ENCODE peak calls at places on chromosomes 16 and 17, in nine cellular contexts. J, H, M, K, R, P, D, Y and U are unnamed samples.
A peak's percentile ranks its signal among the peaks of the same experiment; 100 is the strongest.

GRCh38 chr16:1019234-1019933 is 37.8 kb downstream of the SOX8 start:
- DNase-seq in J (no peak), H (no peak), M (peak; percentile 92), K (no peak), R (no peak), P (no peak), D (no peak), Y (no peak), U (no peak)

GRCh38 chr16:79257958-79258490 is 342.5 kb downstream of the MAF start:
- DNase-seq in J (no peak), H (no peak), M (no peak), K (peak; percentile 21), R (no peak), P (no peak), D (no peak), Y (no peak), U (no peak)

GRCh38 chr17:31251075-31251474 is 46.0 kb downstream of the OMG start:
- DNase-seq in J (no peak), H (no peak), M (no peak), K (no peak), R (no peak), P (no peak), D (no peak), Y (no peak), U (no peak)

GRCh38 chr17:64155751-64156544 is 26.0 kb upstream of the ERN1 start:
- DNase-seq in J (no peak), H (no peak), M (no peak), K (peak; percentile 87), R (peak; percentile 71), P (peak; percentile 27), D (no peak), Y (no peak), U (no peak)

GRCh38 chr17:77419547-77420475 is 279.0 kb downstream of the SEC14L1 start:
- DNase-seq in J (no peak), H (no peak), M (no peak), K (no peak), R (no peak), P (no peak), D (no peak), Y (no peak), U (no peak)

GRCh38 chr17:75748706-75749105 is 16.3 kb downstream of the GALK1 start:
- DNase-seq in J (no peak), H (no peak), M (no peak), K (no peak), R (no peak), P (no peak), D (no peak), Y (no peak), U (no peak)

GRCh38 chr16:56351481-56351880 is 73.9 kb downstream of the AMFR start:
- DNase-seq in J (no peak), H (no peak), M (no peak), K (no peak), R (no peak), P (no peak), D (no peak), Y (no peak), U (no peak)

GRCh38 chr17:19361326-19361725 is 1.2 kb downstream of the B9D1 start:
- DNase-seq in J (no peak), H (no peak), M (no peak), K (no peak), R (no peak), P (peak; percentile 10), D (no peak), Y (no peak), U (no peak)

GRCh38 chr17:32497431-32498205 is 10.8 kb downstream of the CDK5R1 start:
- DNase-seq in J (peak; percentile 41), H (no peak), M (no peak), K (no peak), R (no peak), P (no peak), D (no peak), Y (no peak), U (no peak)

GRCh38 chr16:57892041-57892440 is 78.9 kb downstream of the CNGB1 start:
- DNase-seq in J (no peak), H (no peak), M (peak; percentile 74), K (no peak), R (no peak), P (no peak), D (no peak), Y (no peak), U (no peak)

GRCh38 chr17:66915204-66915611 is 49.3 kb upstream of the CACNG4 start:
- DNase-seq in J (peak; percentile 65), H (no peak), M (peak; percentile 91), K (peak; percentile 52), R (no peak), P (peak; percentile 62), D (no peak), Y (peak; percentile 39), U (no peak)

GRCh38 chr16:69937465-69937951 is 13.6 kb upstream of the CLEC18A start:
- DNase-seq in J (peak; percentile 72), H (no peak), M (no peak), K (peak; percentile 38), R (no peak), P (no peak), D (no peak), Y (no peak), U (no peak)

DNA sequence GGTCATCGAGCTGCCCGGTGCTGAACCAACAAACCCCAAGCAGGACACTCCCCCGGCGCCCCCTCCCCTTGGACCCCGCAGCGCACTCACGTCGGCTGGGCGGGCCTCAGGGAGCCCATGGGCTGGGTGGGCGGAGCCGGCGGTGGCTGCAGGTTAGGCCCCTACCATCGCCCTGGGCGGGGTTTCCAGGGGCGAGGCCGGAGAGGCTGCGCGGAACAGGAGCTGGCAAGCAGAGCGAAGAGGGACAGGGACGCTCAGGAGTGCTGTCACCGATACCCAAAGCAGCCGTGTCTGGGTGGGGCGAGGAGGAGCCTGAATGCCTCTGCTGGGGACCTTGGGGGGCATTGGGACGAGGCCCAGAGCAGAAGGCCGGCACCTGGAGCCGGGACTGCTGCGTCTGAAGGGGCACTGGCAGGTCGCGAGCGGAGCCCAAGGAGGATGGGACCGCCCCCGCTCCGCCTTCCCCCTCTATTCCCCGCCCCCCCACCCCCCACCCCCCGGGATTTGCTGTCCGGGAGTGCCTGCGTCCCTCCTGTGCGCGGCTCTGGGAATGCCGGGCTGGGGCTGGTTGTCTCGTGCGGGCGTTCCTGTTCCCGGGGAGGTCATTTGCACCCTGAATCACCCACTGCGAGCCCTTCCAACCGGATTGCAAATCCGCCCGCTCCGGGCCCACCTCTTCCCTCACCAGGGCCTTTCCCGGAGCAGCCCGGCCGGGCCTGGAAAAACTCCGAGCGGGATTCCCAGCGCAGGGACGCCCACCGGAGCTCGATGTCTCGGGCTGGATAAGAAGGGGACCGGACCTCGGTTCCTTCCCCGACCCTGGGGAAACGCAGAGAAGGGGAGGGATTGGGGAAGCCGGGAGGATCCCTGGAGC is 902 bp downstream of the ARHGAP27 start:
- DNase-seq in J (peak; percentile 83), H (peak; percentile 94), M (peak; percentile 100), K (peak; percentile 38), R (peak; percentile 54), P (peak; percentile 96), D (no peak), Y (peak; percentile 87), U (peak; percentile 95)
- TF ChIP-seq POLR2A in J (peak; percentile 27), H (peak; percentile 68), M (peak; percentile 39), K (no peak), R (peak; percentile 8), P (peak; percentile 91), D (no peak), Y (peak; percentile 53), U (no peak)

GRCh38 chr17:7462474-7463367 is 16.7 kb downstream of the ZBTB4 start:
- DNase-seq in J (no peak), H (no peak), M (no peak), K (no peak), R (no peak), P (no peak), D (no peak), Y (no peak), U (no peak)
- TF ChIP-seq POLR2A in J (no peak), H (no peak), M (no peak), K (no peak), R (no peak), P (no peak), D (no peak), Y (no peak), U (no peak)

DNA sequence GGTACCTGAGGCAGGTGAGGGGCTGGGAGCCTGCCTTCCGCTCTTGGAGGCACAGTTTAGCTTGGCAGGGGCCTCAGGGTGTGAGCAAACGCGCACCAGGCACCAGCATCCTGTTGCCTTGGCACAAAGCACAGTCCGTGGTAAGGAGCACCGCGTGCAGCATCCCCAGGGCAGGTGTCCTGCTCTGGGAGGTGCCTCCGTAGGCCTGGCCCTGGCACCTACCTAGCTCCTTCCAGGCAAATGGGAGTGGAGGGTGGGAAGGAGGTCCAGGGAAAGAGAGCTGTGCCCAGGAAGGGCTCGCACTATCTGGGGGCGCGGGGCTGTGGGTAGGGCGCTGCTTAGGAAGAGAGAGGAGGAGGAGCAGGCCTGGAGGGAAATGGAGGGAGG is 3.1 kb upstream of the GSE1 start:
- DNase-seq in J (no peak), H (no peak), M (no peak), K (no peak), R (no peak), P (peak; percentile 25), D (no peak), Y (no peak), U (no peak)
- TF ChIP-seq POLR2A in J (no peak), H (no peak), M (no peak), K (no peak), R (no peak), P (no peak), D (no peak), Y (no peak), U (no peak)

GRCh38 chr17:79777844-79778503 is at the start of gene CBX2:
- DNase-seq in J (peak; percentile 75), H (peak; percentile 84), M (peak; percentile 85), K (peak; percentile 79), R (peak; percentile 58), P (peak; percentile 83), D (peak; percentile 78), Y (peak; percentile 32), U (peak; percentile 94)
- TF ChIP-seq POLR2A in J (peak; percentile 93), H (no peak), M (peak; percentile 93), K (no peak), R (no peak), P (no peak), D (no peak), Y (no peak), U (no peak)

DNA sequence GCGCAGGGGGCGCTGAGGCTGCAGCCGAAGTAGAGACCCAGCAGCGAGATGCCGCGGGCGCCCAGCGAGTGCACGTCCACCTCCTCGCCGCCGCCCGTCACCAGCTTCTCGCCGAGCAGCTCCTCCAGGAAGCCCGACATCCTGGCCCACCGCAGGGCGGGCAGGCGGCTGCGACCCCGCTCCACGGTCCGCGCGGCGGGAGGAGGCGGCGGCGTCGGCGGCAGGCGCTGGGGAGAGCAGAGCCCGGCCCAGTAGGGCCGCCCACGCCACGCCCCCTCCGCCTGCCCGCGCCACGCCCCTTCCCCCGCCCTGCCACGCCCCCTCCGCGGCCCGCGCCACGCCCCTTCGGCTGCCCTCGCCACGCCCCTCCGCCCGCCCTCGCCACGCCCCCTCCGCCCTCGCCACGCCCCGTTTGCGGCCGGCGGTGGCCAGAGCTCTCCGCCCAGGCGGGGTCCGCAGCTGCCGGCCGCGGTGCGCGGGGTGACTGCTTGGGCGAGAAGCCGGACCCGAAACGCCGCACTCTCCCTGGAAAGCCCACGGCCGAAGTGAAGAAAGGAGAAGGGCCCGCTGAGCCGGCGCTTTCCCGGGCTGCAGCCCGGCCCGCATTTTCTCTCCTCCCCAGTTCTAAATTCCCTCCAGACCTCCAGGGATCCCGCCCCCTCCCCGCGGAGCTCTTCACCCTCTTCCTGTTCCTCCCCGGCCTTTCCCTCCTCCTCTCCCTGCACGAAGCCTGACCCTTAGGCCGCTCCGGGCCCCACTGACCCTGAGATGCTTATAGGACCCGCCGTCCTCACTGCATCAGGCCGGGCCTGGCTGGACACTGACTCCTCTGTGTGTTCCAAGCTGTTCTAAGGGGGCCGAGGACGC is at the start of gene NXN:
- DNase-seq in J (peak; percentile 82), H (peak; percentile 93), M (peak; percentile 79), K (peak; percentile 93), R (peak; percentile 80), P (peak; percentile 92), D (peak; percentile 84), Y (no peak), U (peak; percentile 92)
- TF ChIP-seq POLR2A in J (peak; percentile 72), H (no peak), M (peak; percentile 55), K (no peak), R (peak; percentile 82), P (peak; percentile 27), D (no peak), Y (peak; percentile 37), U (no peak)